ENCODE peak calls at places on chromosomes 16 and 17, in five cellular contexts. One of them, this sample, is unnamed.

GRCh38 chr16:4293822-4294457 is 21.1 kb upstream of the TFAP4 start:
- DNase-seq in GM12865: no peak
- DNase-seq in K562: peak
- DNase-seq in osteoblast: peak
- DNase-seq in body of pancreas: peak
- DNase-seq in this sample: peak

GRCh38 chr16:85759136-85759535 is 8.2 kb upstream of the C16orf74 start:
- DNase-seq in GM12865: peak
- DNase-seq in K562: no peak
- DNase-seq in osteoblast: no peak
- DNase-seq in body of pancreas: no peak
- DNase-seq in this sample: no peak

GRCh38 chr17:58200024-58200633 is 7.6 kb downstream of the EPX start:
- DNase-seq in GM12865: peak
- DNase-seq in K562: peak
- DNase-seq in osteoblast: peak
- DNase-seq in body of pancreas: peak
- DNase-seq in this sample: peak

GRCh38 chr17:1762906-1763829 is 1.3 kb downstream of the SERPINF1 start:
- DNase-seq in GM12865: no peak
- DNase-seq in K562: peak
- DNase-seq in osteoblast: peak
- DNase-seq in body of pancreas: peak
- DNase-seq in this sample: peak

GRCh38 chr17:4097165-4097960 is 45.5 kb downstream of the ZZEF1 start:
- DNase-seq in GM12865: no peak
- DNase-seq in K562: peak
- DNase-seq in osteoblast: no peak
- DNase-seq in body of pancreas: no peak
- DNase-seq in this sample: no peak

GRCh38 chr17:44911133-44912001 is 3.9 kb downstream of the GFAP start:
- DNase-seq in GM12865: peak
- DNase-seq in K562: peak
- DNase-seq in osteoblast: peak
- DNase-seq in body of pancreas: peak
- DNase-seq in this sample: peak

GRCh38 chr17:39196820-39197331 is 593 bp downstream of the CACNB1 start:
- DNase-seq in GM12865: peak
- DNase-seq in K562: peak
- DNase-seq in osteoblast: peak
- DNase-seq in body of pancreas: no peak
- DNase-seq in this sample: no peak

GRCh38 chr16:3180445-3180878 is 7.5 kb upstream of the OR1F1 start:
- DNase-seq in GM12865: peak
- DNase-seq in K562: no peak
- DNase-seq in osteoblast: peak
- DNase-seq in body of pancreas: no peak
- DNase-seq in this sample: no peak

GRCh38 chr17:43578699-43579569 is 32.8 kb upstream of the ETV4 start:
- DNase-seq in GM12865: peak
- DNase-seq in K562: no peak
- DNase-seq in osteoblast: no peak
- DNase-seq in body of pancreas: peak
- DNase-seq in this sample: peak

GRCh38 chr17:8859029-8859803 is 8.3 kb downstream of the PIK3R6 start:
- DNase-seq in GM12865: peak
- DNase-seq in K562: peak
- DNase-seq in osteoblast: peak
- DNase-seq in body of pancreas: no peak
- DNase-seq in this sample: peak

GRCh38 chr16:47056704-47057630 is 83.5 kb upstream of the DNAJA2 start:
- DNase-seq in GM12865: no peak
- DNase-seq in K562: no peak
- DNase-seq in osteoblast: peak
- DNase-seq in body of pancreas: no peak
- DNase-seq in this sample: no peak

GRCh38 chr17:38660097-38661026 is 14.4 kb downstream of the EPOP start:
- DNase-seq in GM12865: no peak
- DNase-seq in K562: no peak
- DNase-seq in osteoblast: peak
- DNase-seq in body of pancreas: no peak
- DNase-seq in this sample: no peak

GRCh38 chr17:36599546-36600250 is 1.7 kb upstream of the MRM1 start:
- DNase-seq in GM12865: no peak
- DNase-seq in K562: no peak
- DNase-seq in osteoblast: no peak
- DNase-seq in body of pancreas: no peak
- DNase-seq in this sample: no peak

GRCh38 chr17:14067347-14067746 is 2.0 kb upstream of the COX10 start:
- DNase-seq in GM12865: no peak
- DNase-seq in K562: no peak
- DNase-seq in osteoblast: no peak
- DNase-seq in body of pancreas: no peak
- DNase-seq in this sample: no peak

GRCh38 chr17:14060706-14061105 is 8.6 kb upstream of the COX10 start:
- DNase-seq in GM12865: no peak
- DNase-seq in K562: no peak
- DNase-seq in osteoblast: no peak
- DNase-seq in body of pancreas: no peak
- DNase-seq in this sample: no peak

GRCh38 chr17:14058051-14058450 is 11.3 kb upstream of the COX10 start:
- DNase-seq in GM12865: no peak
- DNase-seq in K562: no peak
- DNase-seq in osteoblast: no peak
- DNase-seq in body of pancreas: no peak
- DNase-seq in this sample: peak

GRCh38 chr17:14057591-14057990 is 11.7 kb upstream of the COX10 start:
- DNase-seq in GM12865: no peak
- DNase-seq in K562: no peak
- DNase-seq in osteoblast: no peak
- DNase-seq in body of pancreas: no peak
- DNase-seq in this sample: no peak

GRCh38 chr17:14061666-14062560 is 7.4 kb upstream of the COX10 start:
- DNase-seq in GM12865: no peak
- DNase-seq in K562: no peak
- DNase-seq in osteoblast: peak
- DNase-seq in body of pancreas: no peak
- DNase-seq in this sample: peak
- TF ChIP-seq CTCF in GM12865: no peak
- TF ChIP-seq CTCF in K562: no peak
- TF ChIP-seq CTCF in osteoblast: peak
- TF ChIP-seq CTCF in body of pancreas: no peak
- TF ChIP-seq CTCF in this sample: peak

DNA sequence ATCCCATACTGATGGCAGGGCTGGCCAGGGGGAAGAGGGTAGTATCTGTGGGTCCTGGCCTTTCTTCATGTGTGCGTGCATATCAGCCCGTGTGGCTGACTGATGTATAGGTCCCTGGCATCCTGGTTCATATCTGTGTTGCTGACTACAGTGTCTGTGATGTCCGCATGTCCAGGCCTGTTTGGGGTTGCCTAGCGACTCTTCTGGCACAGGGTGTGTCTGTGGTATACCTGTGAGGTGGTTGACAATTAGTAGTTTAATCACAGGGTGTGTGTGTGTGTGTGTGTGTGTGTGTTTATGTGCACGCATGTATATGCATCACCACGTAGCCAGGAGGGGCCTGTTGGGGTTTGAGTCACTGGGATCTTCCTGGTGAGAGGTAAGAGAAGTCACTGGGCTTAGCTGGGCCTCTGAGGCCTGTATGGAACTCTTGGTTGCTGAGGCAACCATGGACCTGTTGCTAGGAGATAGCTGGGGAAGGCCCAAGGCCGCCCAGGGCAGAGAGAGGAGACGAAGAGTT is 634 bp upstream of the TMEM95 start:
- DNase-seq in GM12865: peak
- DNase-seq in K562: no peak
- DNase-seq in osteoblast: peak
- DNase-seq in body of pancreas: no peak
- DNase-seq in this sample: peak
- H3K4me3 ChIP-seq in GM12865: no peak
- H3K4me3 ChIP-seq in K562: no peak
- H3K4me3 ChIP-seq in osteoblast: peak
- H3K4me3 ChIP-seq in body of pancreas: no peak
- H3K4me3 ChIP-seq in this sample: no peak

DNA sequence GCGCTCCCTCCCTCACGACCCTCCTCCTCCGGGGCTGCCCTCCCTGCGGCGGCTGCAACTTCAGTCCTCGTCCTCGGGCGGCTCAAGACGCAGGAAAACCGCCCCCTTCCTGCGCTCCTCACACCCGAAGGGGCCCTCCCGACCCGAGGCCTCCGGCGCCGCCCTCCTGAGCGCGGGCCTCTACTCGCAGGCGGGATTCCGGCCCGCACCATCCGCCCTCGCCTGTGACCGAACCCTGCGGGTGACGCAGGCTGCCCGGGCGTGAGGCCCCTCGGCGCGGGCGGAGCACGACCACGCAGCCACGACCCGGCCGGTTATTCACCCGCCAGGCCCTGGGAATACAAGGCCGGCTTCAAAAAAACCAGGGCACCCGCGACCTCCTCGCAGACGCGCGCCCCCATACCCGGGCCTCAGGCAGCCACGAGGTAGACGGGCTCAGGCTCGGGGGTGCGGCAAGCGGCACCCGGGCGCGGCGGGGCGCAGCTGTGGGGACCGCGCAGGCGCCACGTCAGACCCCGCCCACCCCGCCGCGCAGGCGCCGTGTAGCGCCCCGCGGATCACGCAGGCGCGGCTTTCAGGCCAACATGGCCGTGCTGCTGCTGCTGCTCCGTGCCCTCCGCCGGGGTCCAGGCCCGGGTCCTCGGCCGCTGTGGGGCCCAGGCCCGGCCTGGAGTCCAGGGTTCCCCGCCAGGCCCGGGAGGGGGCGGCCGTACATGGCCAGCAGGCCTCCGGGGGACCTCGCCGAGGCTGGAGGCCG is at the start of gene SPG7:
- DNase-seq in GM12865: peak
- DNase-seq in K562: peak
- DNase-seq in osteoblast: peak
- DNase-seq in body of pancreas: peak
- DNase-seq in this sample: peak
- TF ChIP-seq CTCF in GM12865: no peak
- TF ChIP-seq CTCF in K562: no peak
- TF ChIP-seq CTCF in osteoblast: no peak
- TF ChIP-seq CTCF in body of pancreas: no peak
- TF ChIP-seq CTCF in this sample: no peak

DNA sequence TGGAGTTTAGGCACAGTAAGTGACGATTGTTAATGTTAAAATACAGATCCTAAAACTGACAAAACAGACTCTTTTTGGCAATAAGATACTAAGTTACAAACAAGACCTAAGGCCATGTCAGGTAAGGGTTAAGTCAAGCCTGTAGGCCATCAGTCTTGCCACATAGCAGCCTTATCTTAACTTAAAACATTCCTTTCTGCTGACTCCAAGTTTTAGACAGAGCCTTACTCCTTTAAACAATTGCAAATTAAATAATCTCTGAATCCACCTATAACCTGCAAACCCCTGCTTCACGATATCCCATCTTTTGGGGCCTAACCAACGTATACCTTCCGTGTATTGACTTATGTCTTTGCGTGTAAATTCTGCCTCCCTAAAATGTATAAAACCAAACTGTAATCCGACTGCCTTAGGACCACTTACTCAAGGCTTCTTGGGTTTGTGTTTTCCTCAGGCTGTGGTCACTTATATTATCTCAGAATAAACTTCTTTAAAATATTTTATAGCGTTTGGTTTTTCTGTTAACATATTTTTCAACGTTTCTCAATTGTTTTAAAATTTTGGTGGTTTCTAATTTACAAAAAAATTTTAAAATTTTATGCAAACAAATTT is 64.4 kb downstream of the EFCAB5 start:
- DNase-seq in GM12865: no peak
- DNase-seq in K562: no peak
- DNase-seq in osteoblast: no peak
- DNase-seq in body of pancreas: no peak
- DNase-seq in this sample: peak
- H3K4me3 ChIP-seq in GM12865: no peak
- H3K4me3 ChIP-seq in K562: no peak
- H3K4me3 ChIP-seq in osteoblast: no peak
- H3K4me3 ChIP-seq in body of pancreas: no peak
- H3K4me3 ChIP-seq in this sample: no peak

DNA sequence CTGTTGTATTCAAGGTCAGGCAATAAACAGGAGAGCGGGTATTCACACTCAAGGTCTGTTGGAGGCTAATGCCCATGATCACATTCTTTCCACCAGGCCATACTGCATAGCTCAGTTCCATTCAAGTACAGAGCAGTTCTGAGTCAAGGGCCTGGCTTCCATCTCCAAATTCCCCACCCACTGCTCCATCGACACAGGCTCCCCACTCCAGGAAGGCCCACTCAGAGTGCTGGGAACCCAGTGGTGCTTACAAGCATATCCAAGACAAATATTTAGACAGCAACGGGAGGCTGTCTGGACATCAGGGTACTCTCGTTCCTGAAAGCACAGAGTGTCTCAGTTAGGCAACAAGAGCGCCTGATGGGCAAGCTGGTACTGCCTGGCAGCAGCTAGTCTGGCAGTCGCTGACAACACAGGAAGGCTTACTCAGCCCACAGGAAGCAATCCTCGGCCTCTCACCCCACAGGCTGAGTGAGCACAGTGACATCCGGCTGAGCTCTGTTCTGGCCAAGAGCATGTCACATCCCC is 40.9 kb downstream of the RFFL start:
- DNase-seq in GM12865: peak
- DNase-seq in K562: no peak
- DNase-seq in osteoblast: peak
- DNase-seq in body of pancreas: peak
- DNase-seq in this sample: peak
- TF ChIP-seq CTCF in GM12865: no peak
- TF ChIP-seq CTCF in K562: no peak
- TF ChIP-seq CTCF in osteoblast: peak
- TF ChIP-seq CTCF in body of pancreas: no peak
- TF ChIP-seq CTCF in this sample: peak

GRCh38 chr17:385836-386144 is 33.2 kb upstream of the RPH3AL start:
- DNase-seq in GM12865: no peak
- DNase-seq in K562: no peak
- DNase-seq in osteoblast: no peak
- DNase-seq in body of pancreas: no peak
- DNase-seq in this sample: no peak

GRCh38 chr17:384622-385194 is 32.1 kb upstream of the RPH3AL start:
- DNase-seq in GM12865: no peak
- DNase-seq in K562: no peak
- DNase-seq in osteoblast: peak
- DNase-seq in body of pancreas: no peak
- DNase-seq in this sample: no peak

GRCh38 chr17:388087-388486 is 35.5 kb upstream of the RPH3AL start:
- DNase-seq in GM12865: no peak
- DNase-seq in K562: no peak
- DNase-seq in osteoblast: peak
- DNase-seq in body of pancreas: no peak
- DNase-seq in this sample: no peak

GRCh38 chr17:385195-385835 is 32.7 kb upstream of the RPH3AL start:
- DNase-seq in GM12865: no peak
- DNase-seq in K562: peak
- DNase-seq in osteoblast: peak
- DNase-seq in body of pancreas: peak
- DNase-seq in this sample: no peak

GRCh38 chr17:386145-386876 is 33.7 kb upstream of the RPH3AL start:
- DNase-seq in GM12865: peak
- DNase-seq in K562: peak
- DNase-seq in osteoblast: peak
- DNase-seq in body of pancreas: peak
- DNase-seq in this sample: no peak
- H3K4me3 ChIP-seq in GM12865: peak
- H3K4me3 ChIP-seq in K562: peak
- H3K4me3 ChIP-seq in osteoblast: peak
- H3K4me3 ChIP-seq in body of pancreas: no peak
- H3K4me3 ChIP-seq in this sample: no peak

GRCh38 chr17:17523001-17523713 is 27.0 kb upstream of the RASD1 start:
- DNase-seq in GM12865: no peak
- DNase-seq in K562: no peak
- DNase-seq in osteoblast: peak
- DNase-seq in body of pancreas: peak
- DNase-seq in this sample: no peak
- TF ChIP-seq CTCF in GM12865: no peak
- TF ChIP-seq CTCF in K562: no peak
- TF ChIP-seq CTCF in osteoblast: no peak
- TF ChIP-seq CTCF in body of pancreas: peak
- TF ChIP-seq CTCF in this sample: no peak